ENCODE peak calls at places on chromosome 16, in eight cellular contexts. F is omental fat pad, B is EL, W is HS-27A, V is aorta, A is NCI-H1092 treated with DMSO at 0.1 percent for 48 hours, Z is renal cortical epithelial cell, G is natural killer cell. C is an unnamed sample.

GRCh38 chr16:87765776-87766484 is at the start of gene KLHDC4:
- DNase-seq in W (peak; percentile 64), V (peak; percentile 93), A (peak; percentile 69), Z (peak; percentile 67), G (peak; percentile 91), B (peak; percentile 85), F (peak; percentile 81), C (peak; percentile 75)

GRCh38 chr16:30997000-30997886 is 12.2 kb downstream of the HSD3B7 start:
- DNase-seq in W (peak; percentile 34), A (no peak), V (peak; percentile 89), F (peak; percentile 77), Z (peak; percentile 45), G (peak; percentile 47), B (peak; percentile 86), C (peak; percentile 81)

GRCh38 chr16:7482596-7483290 is 150.1 kb downstream of the RBFOX1 start:
- DNase-seq in G (no peak), Z (no peak), V (no peak), F (no peak), W (no peak), A (no peak), B (no peak), C (no peak)

GRCh38 chr16:69106491-69107291 is 1.2 kb downstream of the HAS3 start:
- DNase-seq in B (no peak), A (no peak), Z (no peak), V (no peak), G (no peak), F (no peak), W (no peak), C (no peak)

GRCh38 chr16:84979516-84979915 is 31.8 kb downstream of the ZDHHC7 start:
- DNase-seq in F (no peak), W (no peak), A (no peak), V (no peak), G (no peak), B (peak; percentile 57), Z (no peak), C (no peak)

GRCh38 chr16:21656795-21657768 is 4.7 kb upstream of the IGSF6 start:
- DNase-seq in W (no peak), F (no peak), A (peak; percentile 39), B (peak; percentile 58), Z (peak; percentile 66), G (no peak), V (no peak), C (peak; percentile 9)

GRCh38 chr16:56331915-56332314 is 93.4 kb downstream of the AMFR start:
- DNase-seq in B (no peak), Z (no peak), F (no peak), V (no peak), A (no peak), W (no peak), G (no peak), C (no peak)

GRCh38 chr16:83807710-83808572 is at the start of gene HSBP1:
- DNase-seq in B (peak; percentile 93), W (peak; percentile 82), A (peak; percentile 89), Z (peak; percentile 74), V (peak; percentile 97), G (peak; percentile 82), F (peak; percentile 85), C (peak; percentile 89)

GRCh38 chr16:55331648-55332185 is 7.7 kb downstream of the IRX6 start:
- DNase-seq in F (no peak), G (no peak), B (no peak), V (no peak), W (no peak), Z (no peak), A (no peak), C (no peak)

GRCh38 chr16:86768999-86769398 is 190.7 kb downstream of the FOXL1 start:
- DNase-seq in W (peak; percentile 43), G (no peak), Z (peak; percentile 94), F (no peak), V (peak; percentile 82), A (no peak), B (peak; percentile 25), C (no peak)

GRCh38 chr16:84312783-84313382 is 18.2 kb downstream of the WFDC1 start:
- DNase-seq in A (peak; percentile 28), V (no peak), W (no peak), G (no peak), B (no peak), Z (no peak), F (no peak), C (no peak)

GRCh38 chr16:60107467-60107866 is 1373.4 kb upstream of the GOT2 start:
- DNase-seq in Z (no peak), W (peak; percentile 14), V (no peak), G (no peak), F (no peak), A (no peak), B (peak; percentile 78), C (no peak)

GRCh38 chr16:70804153-70804728 is 3.3 kb upstream of the VAC14 start:
- DNase-seq in B (peak; percentile 88), F (no peak), A (no peak), V (no peak), G (no peak), W (peak; percentile 75), Z (no peak), C (no peak)

GRCh38 chr16:266258-267164 is 9.2 kb downstream of the RGS11 start:
- DNase-seq in G (no peak), F (no peak), A (no peak), Z (no peak), B (no peak), W (no peak), V (no peak), C (no peak)